ENCODE peak calls at places on chromosomes 4 and X, in eight cellular contexts. K, E, Y, I, J, X, B and N are unnamed samples.

GRCh38 chr4:72701987-72702819 is 133.2 kb upstream of the ADAMTS3 start:
- DNase-seq in J (peak; percentile 43), K (peak; percentile 19), I (no peak), B (peak; percentile 81), X (no peak), E (no peak), Y (no peak), N (peak; percentile 28)

GRCh38 chr4:132001542-132001941 is 1147.6 kb upstream of the PCDH10 start:
- DNase-seq in J (no peak), K (no peak), I (no peak), X (no peak), Y (no peak), E (no peak), B (no peak), N (no peak)

GRCh38 chrX:31132803-31133202 is 61.0 kb upstream of the FTHL17 start:
- DNase-seq in B (no peak), K (no peak), Y (no peak), I (no peak), J (no peak), X (no peak), E (no peak), N (no peak)

GRCh38 chrX:30153881-30154260 is 61.5 kb upstream of the MAGEB2 start:
- DNase-seq in J (no peak), Y (no peak), I (no peak), B (no peak), E (no peak), K (no peak), X (no peak), N (no peak)

GRCh38 chr4:130699004-130699403 is 1603.1 kb downstream of the C4orf33 start:
- DNase-seq in E (no peak), J (no peak), I (no peak), X (no peak), B (no peak), K (no peak), Y (no peak), N (no peak)

GRCh38 chr4:173538148-173538902 is 8.3 kb upstream of the HAND2 start:
- DNase-seq in J (no peak), E (no peak), I (no peak), X (peak; percentile 81), K (no peak), Y (no peak), B (peak; percentile 58), N (no peak)

GRCh38 chr4:154583677-154584076 is 6.9 kb downstream of the FGA start:
- DNase-seq in I (no peak), Y (no peak), B (no peak), E (no peak), K (no peak), J (no peak), X (no peak), N (no peak)

GRCh38 chr4:149344436-149344835 is 471.2 kb downstream of the IQCM start:
- DNase-seq in J (no peak), B (no peak), K (no peak), E (no peak), I (no peak), X (no peak), Y (no peak), N (no peak)

GRCh38 chrX:56728752-56729151 is 291 bp upstream of the NBDY start:
- DNase-seq in K (no peak), B (peak; percentile 7), J (peak; percentile 3), Y (peak; percentile 20), E (no peak), X (no peak), I (no peak), N (no peak)

GRCh38 chrX:38293741-38294140 is 33.6 kb downstream of the RPGR start:
- DNase-seq in J (no peak), X (no peak), Y (no peak), I (no peak), E (no peak), B (peak; percentile 5), K (no peak), N (no peak)

GRCh38 chrX:18981124-18981807 is 2.6 kb downstream of the PHKA2 start:
- DNase-seq in J (no peak), X (no peak), E (no peak), Y (no peak), K (no peak), I (no peak), B (no peak), N (no peak)

GRCh38 chr4:83212041-83212851 is 72.4 kb downstream of the COQ2 start:
- DNase-seq in K (no peak), X (no peak), I (no peak), J (no peak), E (no peak), B (no peak), Y (peak; percentile 71), N (peak; percentile 65)

GRCh38 chr4:106690487-106690886 is 321.9 kb upstream of the GIMD1 start:
- DNase-seq in E (no peak), X (no peak), I (no peak), J (no peak), Y (no peak), K (no peak), B (no peak), N (no peak)

GRCh38 chr4:48483006-48483776 is at the start of gene SLC10A4:
- DNase-seq in I (no peak), Y (no peak), E (no peak), X (no peak), J (no peak), B (peak; percentile 70), K (no peak), N (no peak)

GRCh38 chrX:41293269-41293668 is 40.7 kb upstream of the DDX3X start:
- DNase-seq in K (peak; percentile 6), J (no peak), E (no peak), I (no peak), B (peak; percentile 58), Y (no peak), X (no peak), N (no peak)

GRCh38 chrX:49199906-49200771 is at the start of gene SYP:
- DNase-seq in K (peak; percentile 48), E (peak; percentile 92), Y (peak; percentile 91), X (peak; percentile 96), I (no peak), B (peak; percentile 83), J (peak; percentile 86), N (peak; percentile 91)
- TF ChIP-seq POLR2AphosphoS5 in K (peak; percentile 94), E (no peak), Y (peak; percentile 76), X (peak; percentile 79), I (peak; percentile 69), B (peak; percentile 82), J (peak; percentile 62), N (peak; percentile 84)

DNA sequence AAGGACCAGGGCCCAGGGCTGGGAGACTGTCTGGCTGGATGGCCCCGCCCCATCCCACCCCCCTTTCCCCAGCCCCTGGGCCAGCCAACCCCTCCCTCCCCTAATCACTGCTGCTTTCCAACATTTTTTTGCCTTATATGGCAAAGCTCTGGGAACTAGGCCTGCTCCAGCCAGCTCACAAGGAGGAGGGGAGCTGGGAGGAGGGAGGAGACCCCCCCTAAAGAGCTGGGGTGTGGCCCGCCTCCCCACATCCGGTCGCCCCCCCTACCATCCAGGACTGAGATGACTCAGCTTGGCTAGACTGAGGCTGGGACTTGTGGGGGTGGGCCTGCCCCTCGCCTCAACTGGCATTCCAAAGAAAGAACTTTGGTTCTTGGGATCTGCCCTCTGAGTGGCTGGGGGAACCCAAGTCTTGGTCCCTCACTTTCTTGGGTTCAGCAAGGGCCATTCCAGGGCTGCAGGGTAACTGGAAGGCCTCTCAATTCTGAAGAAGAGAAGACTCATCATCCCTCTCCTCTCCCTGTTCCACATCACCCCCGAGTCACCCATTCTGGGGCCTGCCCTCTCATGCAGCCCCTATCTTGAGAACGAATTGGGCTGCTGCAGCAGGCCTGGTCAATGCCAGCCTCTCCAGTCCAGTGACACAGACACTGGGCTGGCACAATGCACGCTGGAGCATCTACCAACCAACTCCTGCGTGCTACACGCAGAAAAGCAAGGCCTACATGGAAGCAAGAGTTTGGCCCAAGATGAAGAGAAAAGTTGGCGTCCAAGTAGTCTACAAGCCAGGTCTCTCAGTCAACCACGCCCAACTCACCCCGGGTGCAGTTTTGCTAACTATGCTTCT is 4.8 kb downstream of the FLNA start:
- DNase-seq in B (peak; percentile 82), X (peak; percentile 96), K (peak; percentile 63), J (peak; percentile 66), E (no peak), Y (peak; percentile 64), I (no peak), N (no peak)
- H3K4me1 ChIP-seq in B (peaks cover 4% of the 10 kb centered on the region), X (peaks cover 46% of the 10 kb centered on the region), K (peaks cover 46% of the 10 kb centered on the region), J (no peaks in the 10 kb centered on the region), E (peaks cover 61% of the 10 kb centered on the region), Y (peaks cover 1% of the 10 kb centered on the region), I (peaks cover 52% of the 10 kb centered on the region), N (peaks cover 73% of the 10 kb centered on the region)

GRCh38 chrX:70453024-70453618 is 8.5 kb downstream of the DLG3 start:
- DNase-seq in Y (no peak), K (no peak), J (no peak), B (no peak), E (no peak), I (no peak), X (no peak), N (no peak)
- H3K4me3 ChIP-seq in Y (no peak overlapping the region), K (peak overlapping the region; percentile 51), J (peak overlapping the region; percentile 31), B (peak overlapping the region; percentile 58), E (peak overlapping the region; percentile 59), I (peak overlapping the region; percentile 50), X (peak overlapping the region; percentile 61), N (peak overlapping the region; percentile 66)

GRCh38 chr4:38385286-38386010 is 278.6 kb upstream of the KLF3 start:
- DNase-seq in Y (no peak), E (no peak), K (no peak), B (no peak), I (no peak), X (no peak), J (no peak), N (no peak)

GRCh38 chr4:38387819-38388218 is 276.2 kb upstream of the KLF3 start:
- DNase-seq in B (no peak), K (no peak), E (no peak), X (no peak), Y (no peak), I (no peak), J (no peak), N (no peak)

GRCh38 chr4:38386011-38386551 is 277.9 kb upstream of the KLF3 start:
- DNase-seq in B (no peak), K (no peak), Y (no peak), I (no peak), E (no peak), J (no peak), X (no peak), N (no peak)

GRCh38 chr4:38386654-38387188 is 277.3 kb upstream of the KLF3 start:
- DNase-seq in K (no peak), X (no peak), Y (no peak), I (no peak), B (no peak), J (no peak), E (no peak), N (no peak)

DNA sequence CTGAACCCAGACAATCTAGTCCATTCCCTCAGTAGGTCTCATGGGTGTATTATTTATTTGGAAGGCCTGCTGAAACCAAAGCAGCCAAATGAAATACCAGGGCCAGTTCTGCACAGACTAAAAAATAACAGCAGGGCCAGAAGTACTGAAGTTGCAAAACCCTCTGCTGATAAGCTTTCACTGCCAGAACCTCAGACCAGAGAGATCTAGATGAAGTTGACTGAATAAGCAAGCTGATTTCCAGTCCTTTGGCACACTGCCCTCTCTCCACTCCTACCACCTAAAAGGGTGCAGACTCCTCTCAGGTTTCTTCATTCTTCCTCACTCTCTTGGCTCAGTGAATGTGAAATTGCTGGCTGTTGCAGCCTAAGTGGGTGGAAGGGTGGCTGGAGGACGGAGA is 276.7 kb upstream of the KLF3 start:
- DNase-seq in K (no peak), Y (peak; percentile 48), E (peak; percentile 77), X (peak; percentile 81), J (peak; percentile 82), B (no peak), I (no peak), N (peak; percentile 86)
- TF ChIP-seq POLR2AphosphoS5 in K (no peak), Y (no peak), E (no peak), X (no peak), J (peak; percentile 75), B (no peak), I (no peak), N (peak; percentile 58)

GRCh38 chr4:153547520-153547919 is 81.4 kb downstream of the TMEM131L start:
- DNase-seq in J (no peak), K (no peak), B (no peak), Y (no peak), E (no peak), X (no peak), I (no peak), N (no peak)
- H3K4me1 ChIP-seq in J (no peaks in the 10 kb centered on the region), K (no peaks in the 10 kb centered on the region), B (peaks cover 12% of the 10 kb centered on the region), Y (no peaks in the 10 kb centered on the region), E (no peaks in the 10 kb centered on the region), X (peaks cover 12% of the 10 kb centered on the region), I (peaks cover 4% of the 10 kb centered on the region), N (no peaks in the 10 kb centered on the region)